ENCODE peak calls at places on chromosomes 6 and 20, in ten cellular contexts. One of them, this sample, is unnamed.
A peak's percentile ranks its signal among the peaks of the same experiment; 100 is the strongest.

GRCh38 chr6:38143191-38144154 is 323.9 kb downstream of the ZFAND3 start:
- DNase-seq in cardiac muscle cell: peak; percentile 26
- DNase-seq in PC-3: no peak
- DNase-seq in CD4-positive, CD25-positive, alpha-beta regulatory T cell: no peak
- DNase-seq in heart left ventricle: no peak
- DNase-seq in psoas muscle: no peak
- DNase-seq in left ventricle myocardium inferior: no peak
- DNase-seq in neuronal stem cell: no peak
- DNase-seq in Caco-2: no peak
- DNase-seq in lung: no peak
- DNase-seq in this sample: no peak

GRCh38 chr20:9147553-9148024 is 78.7 kb downstream of the PLCB4 start:
- DNase-seq in cardiac muscle cell: no peak
- DNase-seq in PC-3: peak; percentile 61
- DNase-seq in CD4-positive, CD25-positive, alpha-beta regulatory T cell: no peak
- DNase-seq in heart left ventricle: no peak
- DNase-seq in psoas muscle: no peak
- DNase-seq in left ventricle myocardium inferior: no peak
- DNase-seq in neuronal stem cell: no peak
- DNase-seq in Caco-2: no peak
- DNase-seq in lung: no peak
- DNase-seq in this sample: no peak

GRCh38 chr6:108781419-108782110 is 66.7 kb upstream of the ARMC2 start:
- DNase-seq in cardiac muscle cell: no peak
- DNase-seq in PC-3: no peak
- DNase-seq in CD4-positive, CD25-positive, alpha-beta regulatory T cell: no peak
- DNase-seq in heart left ventricle: no peak
- DNase-seq in psoas muscle: no peak
- DNase-seq in left ventricle myocardium inferior: no peak
- DNase-seq in neuronal stem cell: peak; percentile 26
- DNase-seq in Caco-2: no peak
- DNase-seq in lung: no peak
- DNase-seq in this sample: peak; percentile 37

GRCh38 chr20:34010405-34010895 is 16.7 kb downstream of the RALY start:
- DNase-seq in cardiac muscle cell: no peak
- DNase-seq in PC-3: no peak
- DNase-seq in CD4-positive, CD25-positive, alpha-beta regulatory T cell: no peak
- DNase-seq in heart left ventricle: no peak
- DNase-seq in psoas muscle: no peak
- DNase-seq in left ventricle myocardium inferior: no peak
- DNase-seq in neuronal stem cell: no peak
- DNase-seq in Caco-2: no peak
- DNase-seq in lung: no peak
- DNase-seq in this sample: no peak

GRCh38 chr6:139828751-139829519 is 454.5 kb upstream of the CITED2 start:
- DNase-seq in cardiac muscle cell: no peak
- DNase-seq in PC-3: no peak
- DNase-seq in CD4-positive, CD25-positive, alpha-beta regulatory T cell: no peak
- DNase-seq in heart left ventricle: no peak
- DNase-seq in psoas muscle: no peak
- DNase-seq in left ventricle myocardium inferior: no peak
- DNase-seq in neuronal stem cell: no peak
- DNase-seq in Caco-2: no peak
- DNase-seq in lung: no peak
- DNase-seq in this sample: no peak

GRCh38 chr6:39801456-39802251 is 9.5 kb downstream of the DAAM2 start:
- DNase-seq in cardiac muscle cell: no peak
- DNase-seq in PC-3: no peak
- DNase-seq in CD4-positive, CD25-positive, alpha-beta regulatory T cell: no peak
- DNase-seq in heart left ventricle: no peak
- DNase-seq in psoas muscle: no peak
- DNase-seq in left ventricle myocardium inferior: no peak
- DNase-seq in neuronal stem cell: no peak
- DNase-seq in Caco-2: peak; percentile 12
- DNase-seq in lung: no peak
- DNase-seq in this sample: no peak

GRCh38 chr20:62104791-62105345 is 17.4 kb upstream of the LSM14B start:
- DNase-seq in cardiac muscle cell: no peak
- DNase-seq in PC-3: peak; percentile 37
- DNase-seq in CD4-positive, CD25-positive, alpha-beta regulatory T cell: no peak
- DNase-seq in heart left ventricle: no peak
- DNase-seq in psoas muscle: no peak
- DNase-seq in left ventricle myocardium inferior: no peak
- DNase-seq in neuronal stem cell: no peak
- DNase-seq in Caco-2: no peak
- DNase-seq in lung: no peak
- DNase-seq in this sample: no peak

GRCh38 chr6:37663016-37663810 is 34.5 kb downstream of the MDGA1 start:
- DNase-seq in cardiac muscle cell: no peak
- DNase-seq in PC-3: no peak
- DNase-seq in CD4-positive, CD25-positive, alpha-beta regulatory T cell: no peak
- DNase-seq in heart left ventricle: no peak
- DNase-seq in psoas muscle: no peak
- DNase-seq in left ventricle myocardium inferior: no peak
- DNase-seq in neuronal stem cell: no peak
- DNase-seq in Caco-2: no peak
- DNase-seq in lung: no peak
- DNase-seq in this sample: peak; percentile 50

GRCh38 chr6:137799950-137800568 is 67.0 kb upstream of the TNFAIP3 start:
- DNase-seq in cardiac muscle cell: peak; percentile 33
- DNase-seq in PC-3: peak; percentile 63
- DNase-seq in CD4-positive, CD25-positive, alpha-beta regulatory T cell: peak; percentile 54
- DNase-seq in heart left ventricle: peak; percentile 29
- DNase-seq in psoas muscle: peak; percentile 17
- DNase-seq in left ventricle myocardium inferior: no peak
- DNase-seq in neuronal stem cell: no peak
- DNase-seq in Caco-2: peak; percentile 52
- DNase-seq in lung: peak; percentile 41
- DNase-seq in this sample: no peak

GRCh38 chr20:25300496-25301170 is 52.7 kb downstream of the PYGB start:
- DNase-seq in cardiac muscle cell: no peak
- DNase-seq in PC-3: no peak
- DNase-seq in CD4-positive, CD25-positive, alpha-beta regulatory T cell: no peak
- DNase-seq in heart left ventricle: peak; percentile 41
- DNase-seq in psoas muscle: no peak
- DNase-seq in left ventricle myocardium inferior: no peak
- DNase-seq in neuronal stem cell: no peak
- DNase-seq in Caco-2: no peak
- DNase-seq in lung: no peak
- DNase-seq in this sample: no peak

GRCh38 chr6:19013011-19013410 is 625.9 kb downstream of the RNF144B start:
- DNase-seq in cardiac muscle cell: no peak
- DNase-seq in PC-3: peak; percentile 58
- DNase-seq in CD4-positive, CD25-positive, alpha-beta regulatory T cell: no peak
- DNase-seq in heart left ventricle: no peak
- DNase-seq in psoas muscle: no peak
- DNase-seq in left ventricle myocardium inferior: no peak
- DNase-seq in neuronal stem cell: no peak
- DNase-seq in Caco-2: no peak
- DNase-seq in lung: no peak
- DNase-seq in this sample: no peak

GRCh38 chr20:17938889-17939619 is 29.5 kb downstream of the SNX5 start:
- DNase-seq in cardiac muscle cell: peak; percentile 92
- DNase-seq in PC-3: peak; percentile 64
- DNase-seq in CD4-positive, CD25-positive, alpha-beta regulatory T cell: peak; percentile 27
- DNase-seq in heart left ventricle: peak; percentile 68
- DNase-seq in psoas muscle: peak; percentile 60
- DNase-seq in left ventricle myocardium inferior: peak; percentile 60
- DNase-seq in neuronal stem cell: peak; percentile 65
- DNase-seq in Caco-2: peak; percentile 83
- DNase-seq in lung: peak; percentile 60
- DNase-seq in this sample: peak; percentile 62

GRCh38 chr20:35344354-35344837 is 52.2 kb upstream of the FAM83C start:
- DNase-seq in cardiac muscle cell: no peak
- DNase-seq in PC-3: peak; percentile 45
- DNase-seq in CD4-positive, CD25-positive, alpha-beta regulatory T cell: no peak
- DNase-seq in heart left ventricle: peak; percentile 72
- DNase-seq in psoas muscle: peak; percentile 63
- DNase-seq in left ventricle myocardium inferior: peak; percentile 60
- DNase-seq in neuronal stem cell: no peak
- DNase-seq in Caco-2: peak; percentile 40
- DNase-seq in lung: no peak
- DNase-seq in this sample: peak; percentile 71

GRCh38 chr6:125570546-125570945 is 178.9 kb upstream of the HEY2 start:
- DNase-seq in cardiac muscle cell: no peak
- DNase-seq in PC-3: no peak
- DNase-seq in CD4-positive, CD25-positive, alpha-beta regulatory T cell: no peak
- DNase-seq in heart left ventricle: no peak
- DNase-seq in psoas muscle: no peak
- DNase-seq in left ventricle myocardium inferior: no peak
- DNase-seq in neuronal stem cell: no peak
- DNase-seq in Caco-2: no peak
- DNase-seq in lung: no peak
- DNase-seq in this sample: no peak

DNA sequence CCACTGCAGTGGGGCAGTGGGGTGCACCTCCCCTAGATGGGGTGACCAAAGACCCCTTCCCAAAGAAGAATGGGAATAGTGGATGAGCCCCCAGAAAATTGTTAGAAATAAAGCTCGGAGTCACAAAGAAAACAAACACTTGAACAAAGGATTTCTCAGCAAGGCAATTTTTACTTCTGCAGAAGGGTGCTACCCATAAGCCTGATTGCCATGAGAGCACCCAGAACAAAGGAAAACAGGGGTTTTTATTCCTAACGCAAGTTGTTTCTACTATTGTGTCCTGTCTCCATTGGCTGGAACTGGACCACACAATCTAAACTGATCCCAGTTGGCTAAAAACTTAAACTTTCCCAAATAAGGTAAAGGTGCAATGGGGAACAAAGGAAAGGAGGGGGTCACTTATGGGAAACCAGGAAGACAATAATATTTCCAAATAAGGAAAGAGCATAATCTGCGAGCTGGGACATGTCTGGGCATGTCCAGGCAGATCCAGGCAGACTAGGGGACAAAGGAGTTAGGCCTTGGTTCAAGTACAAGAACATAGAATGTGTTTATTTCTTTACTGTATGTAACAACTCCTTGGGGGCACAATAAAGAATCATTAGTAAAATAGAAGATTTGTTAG is 20.0 kb downstream of the HLA-B start:
- DNase-seq in cardiac muscle cell: no peak
- DNase-seq in PC-3: no peak
- DNase-seq in CD4-positive, CD25-positive, alpha-beta regulatory T cell: no peak
- DNase-seq in heart left ventricle: no peak
- DNase-seq in psoas muscle: no peak
- DNase-seq in left ventricle myocardium inferior: no peak
- DNase-seq in neuronal stem cell: no peak
- DNase-seq in Caco-2: no peak
- DNase-seq in lung: no peak
- DNase-seq in this sample: no peak
- H3K9me3 ChIP-seq in cardiac muscle cell: no peaks in the 10 kb centered on the region
- H3K9me3 ChIP-seq in PC-3: peaks cover 25% of the 10 kb centered on the region
- H3K9me3 ChIP-seq in CD4-positive, CD25-positive, alpha-beta regulatory T cell: peaks cover 32% of the 10 kb centered on the region
- H3K9me3 ChIP-seq in heart left ventricle: no peaks in the 10 kb centered on the region
- H3K9me3 ChIP-seq in psoas muscle: no peaks in the 10 kb centered on the region
- H3K9me3 ChIP-seq in left ventricle myocardium inferior: peaks cover 24% of the 10 kb centered on the region
- H3K9me3 ChIP-seq in neuronal stem cell: peaks cover 14% of the 10 kb centered on the region
- H3K9me3 ChIP-seq in Caco-2: no peaks in the 10 kb centered on the region
- H3K9me3 ChIP-seq in lung: no peaks in the 10 kb centered on the region
- H3K9me3 ChIP-seq in this sample: peaks cover 2% of the 10 kb centered on the region

GRCh38 chr6:169253341-169253740 is 305 bp downstream of the THBS2 start:
- DNase-seq in cardiac muscle cell: no peak
- DNase-seq in PC-3: no peak
- DNase-seq in CD4-positive, CD25-positive, alpha-beta regulatory T cell: no peak
- DNase-seq in heart left ventricle: peak; percentile 14
- DNase-seq in psoas muscle: no peak
- DNase-seq in left ventricle myocardium inferior: no peak
- DNase-seq in neuronal stem cell: no peak
- DNase-seq in Caco-2: no peak
- DNase-seq in lung: no peak
- DNase-seq in this sample: no peak
- H3K4me3 ChIP-seq in cardiac muscle cell: peak overlapping the region; percentile 3
- H3K4me3 ChIP-seq in PC-3: no peak overlapping the region
- H3K4me3 ChIP-seq in CD4-positive, CD25-positive, alpha-beta regulatory T cell: no peak overlapping the region
- H3K4me3 ChIP-seq in heart left ventricle: no peak overlapping the region
- H3K4me3 ChIP-seq in psoas muscle: peak overlapping the region; percentile 23
- H3K4me3 ChIP-seq in left ventricle myocardium inferior: peak overlapping the region; percentile 54
- H3K4me3 ChIP-seq in neuronal stem cell: peak overlapping the region; percentile 60
- H3K4me3 ChIP-seq in Caco-2: no peak overlapping the region
- H3K4me3 ChIP-seq in lung: peak overlapping the region; percentile 8
- H3K4me3 ChIP-seq in this sample: peak overlapping the region; percentile 47

GRCh38 chr6:25980935-25981334 is 18.3 kb downstream of the TRIM38 start:
- DNase-seq in cardiac muscle cell: no peak
- DNase-seq in PC-3: no peak
- DNase-seq in CD4-positive, CD25-positive, alpha-beta regulatory T cell: no peak
- DNase-seq in heart left ventricle: no peak
- DNase-seq in psoas muscle: no peak
- DNase-seq in left ventricle myocardium inferior: no peak
- DNase-seq in neuronal stem cell: no peak
- DNase-seq in Caco-2: no peak
- DNase-seq in lung: no peak
- DNase-seq in this sample: no peak
- H3K36me3 ChIP-seq in cardiac muscle cell: no peaks in the 10 kb centered on the region
- H3K36me3 ChIP-seq in PC-3: peaks cover 34% of the 10 kb centered on the region
- H3K36me3 ChIP-seq in CD4-positive, CD25-positive, alpha-beta regulatory T cell: peaks cover 94% of the 10 kb centered on the region
- H3K36me3 ChIP-seq in heart left ventricle: no peaks in the 10 kb centered on the region
- H3K36me3 ChIP-seq in psoas muscle: peaks cover 13% of the 10 kb centered on the region
- H3K36me3 ChIP-seq in left ventricle myocardium inferior: peaks cover 71% of the 10 kb centered on the region
- H3K36me3 ChIP-seq in neuronal stem cell: no peaks in the 10 kb centered on the region
- H3K36me3 ChIP-seq in Caco-2: no peaks in the 10 kb centered on the region
- H3K36me3 ChIP-seq in lung: peaks cover 12% of the 10 kb centered on the region
- H3K36me3 ChIP-seq in this sample: no peaks in the 10 kb centered on the region

GRCh38 chr6:22497299-22497698 is 72.1 kb upstream of the HDGFL1 start:
- DNase-seq in cardiac muscle cell: no peak
- DNase-seq in PC-3: no peak
- DNase-seq in CD4-positive, CD25-positive, alpha-beta regulatory T cell: no peak
- DNase-seq in heart left ventricle: no peak
- DNase-seq in psoas muscle: no peak
- DNase-seq in left ventricle myocardium inferior: no peak
- DNase-seq in neuronal stem cell: no peak
- DNase-seq in Caco-2: no peak
- DNase-seq in lung: no peak
- DNase-seq in this sample: no peak
- H3K9me3 ChIP-seq in cardiac muscle cell: no peaks in the 10 kb centered on the region
- H3K9me3 ChIP-seq in PC-3: no peaks in the 10 kb centered on the region
- H3K9me3 ChIP-seq in CD4-positive, CD25-positive, alpha-beta regulatory T cell: no peaks in the 10 kb centered on the region
- H3K9me3 ChIP-seq in heart left ventricle: no peaks in the 10 kb centered on the region
- H3K9me3 ChIP-seq in psoas muscle: no peaks in the 10 kb centered on the region
- H3K9me3 ChIP-seq in left ventricle myocardium inferior: no peaks in the 10 kb centered on the region
- H3K9me3 ChIP-seq in neuronal stem cell: no peaks in the 10 kb centered on the region
- H3K9me3 ChIP-seq in Caco-2: no peaks in the 10 kb centered on the region
- H3K9me3 ChIP-seq in lung: no peaks in the 10 kb centered on the region
- H3K9me3 ChIP-seq in this sample: no peaks in the 10 kb centered on the region

This sample was measured in ovary.